ENCODE peak calls at places on chromosomes 12 and 14, in ten cellular contexts. O is HCT116, A is upper lobe of right lung, V is ovary, Z is hepatocyte, X is neural crest cell, J is ascending aorta, F is GM20000, Y is AG10803, I is GM13976. N is an unnamed sample.

GRCh38 chr14:89578048-89578619 is 161.1 kb upstream of the FOXN3 start:
- DNase-seq in V (no peak), A (no peak), Z (no peak), X (no peak), I (no peak), F (no peak), J (no peak), O (no peak), Y (peak; percentile 66), N (peak; percentile 69)

GRCh38 chr12:44511289-44511688 is 364.8 kb downstream of the NELL2 start:
- DNase-seq in Y (no peak), Z (no peak), A (no peak), J (no peak), V (no peak), O (no peak), F (peak; percentile 17), X (no peak), I (no peak), N (no peak)

GRCh38 chr14:55446833-55447232 is 6.4 kb upstream of the TBPL2 start:
- DNase-seq in V (peak; percentile 29), Y (peak; percentile 73), F (no peak), O (peak; percentile 69), Z (peak; percentile 44), J (no peak), I (no peak), A (no peak), X (no peak), N (peak; percentile 74)

GRCh38 chr12:77049767-77050353 is 15.5 kb downstream of the E2F7 start:
- DNase-seq in O (peak; percentile 63), Y (peak; percentile 72), A (no peak), V (no peak), J (no peak), X (no peak), Z (peak; percentile 82), I (peak; percentile 41), F (peak; percentile 57), N (peak; percentile 71)

GRCh38 chr12:93139028-93139665 is 210.1 kb upstream of the EEA1 start:
- DNase-seq in J (no peak), Z (no peak), I (peak; percentile 52), F (peak; percentile 44), O (no peak), V (no peak), X (no peak), Y (no peak), A (no peak), N (no peak)

GRCh38 chr14:71355324-71356201 is 448.3 kb downstream of the PCNX1 start:
- DNase-seq in Y (peak; percentile 93), I (peak; percentile 40), V (peak; percentile 26), O (no peak), X (no peak), F (peak; percentile 37), A (no peak), Z (peak; percentile 29), J (no peak), N (peak; percentile 75)

GRCh38 chr12:110314308-110314707 is 33.3 kb downstream of the ATP2A2 start:
- DNase-seq in Z (peak; percentile 19), O (no peak), J (no peak), F (peak; percentile 49), V (no peak), X (no peak), I (peak; percentile 59), Y (peak; percentile 64), A (no peak), N (peak; percentile 95)

GRCh38 chr14:103126088-103126872 is 3.0 kb downstream of the TNFAIP2 start:
- DNase-seq in O (no peak), Y (no peak), V (no peak), Z (no peak), A (no peak), X (no peak), F (no peak), J (no peak), I (no peak), N (no peak)

GRCh38 chr12:47744005-47744651 is 14.6 kb downstream of the RAPGEF3 start:
- DNase-seq in A (peak; percentile 81), Z (peak; percentile 83), O (peak; percentile 75), I (peak; percentile 66), F (peak; percentile 54), J (no peak), Y (no peak), X (no peak), V (no peak), N (no peak)

GRCh38 chr12:22544038-22544979 is at the start of gene C2CD5:
- DNase-seq in X (peak; percentile 92), F (peak; percentile 91), V (peak; percentile 98), A (peak; percentile 97), O (peak; percentile 95), Z (peak; percentile 98), I (peak; percentile 91), J (peak; percentile 98), Y (peak; percentile 98), N (peak; percentile 98)
- TF ChIP-seq CTCF in X (peak; percentile 46), F (peak; percentile 18), V (no peak), A (no peak), O (peak; percentile 29), Z (peak; percentile 30), I (peak; percentile 52), J (peak; percentile 25), Y (peak; percentile 41), N (peak; percentile 37)

DNA sequence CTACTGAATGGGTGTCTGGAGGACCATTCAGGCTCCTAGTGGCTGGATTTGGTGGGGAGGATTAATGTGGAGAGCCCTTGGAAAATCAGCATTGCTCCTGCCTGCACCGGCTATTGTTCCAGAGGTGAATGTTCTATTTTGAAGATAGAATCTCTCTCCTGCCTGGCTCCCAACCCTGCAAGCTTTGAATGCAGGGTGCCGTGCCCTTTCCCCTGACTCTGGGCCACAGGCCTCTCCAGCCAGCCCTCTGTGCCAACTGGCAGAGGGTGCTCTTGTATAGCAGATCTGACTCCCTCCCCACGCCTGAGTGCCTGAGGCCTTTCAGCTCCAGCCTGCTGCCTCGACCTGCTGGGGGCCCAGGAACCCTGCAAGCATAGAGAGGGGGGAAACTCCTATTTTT is 106.8 kb downstream of the TMEM260 start:
- DNase-seq in J (no peak), Z (no peak), O (no peak), I (no peak), Y (no peak), A (no peak), V (no peak), F (no peak), X (no peak), N (no peak)
- TF ChIP-seq CTCF in J (no peak), Z (no peak), O (peak; percentile 5), I (no peak), Y (no peak), A (no peak), V (no peak), F (no peak), X (peak; percentile 31), N (no peak)

GRCh38 chr12:53063708-53064612 is 14.1 kb downstream of the TNS2 start:
- DNase-seq in V (peak; percentile 84), O (no peak), J (peak; percentile 93), Y (peak; percentile 81), F (no peak), I (no peak), X (no peak), A (peak; percentile 60), Z (peak; percentile 15), N (peak; percentile 65)
- TF ChIP-seq CTCF in V (peak; percentile 12), O (no peak), J (no peak), Y (no peak), F (no peak), I (no peak), X (no peak), A (no peak), Z (no peak), N (no peak)

DNA sequence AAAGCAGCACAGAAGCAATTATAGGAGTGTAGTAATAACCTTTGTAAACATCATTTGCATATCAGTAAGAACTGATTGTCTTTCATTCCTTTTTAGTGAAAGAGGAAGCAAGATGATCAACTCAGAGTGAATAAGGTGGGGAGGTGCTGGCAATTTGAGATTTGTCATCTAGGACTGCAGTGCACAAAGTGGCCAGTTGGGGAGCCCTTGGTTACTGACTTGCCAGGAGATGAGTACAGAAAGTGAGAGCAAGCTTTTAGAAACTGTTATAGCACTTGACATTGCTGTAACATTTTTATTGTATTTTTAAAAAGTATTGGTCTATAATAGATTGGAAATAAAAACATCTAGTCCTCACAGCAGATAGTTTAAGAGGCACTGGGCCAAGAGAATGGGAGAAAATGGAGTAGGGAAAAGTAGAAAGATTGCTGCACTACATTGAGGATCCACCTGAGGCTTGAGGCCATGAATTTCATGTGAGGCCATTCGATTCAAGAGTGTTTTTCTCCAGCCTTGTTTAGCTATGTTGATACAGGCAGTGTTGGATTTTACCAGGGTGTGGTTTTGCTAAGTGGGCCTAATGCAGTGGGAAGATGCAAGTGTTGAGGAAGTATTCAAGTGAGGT is 98.2 kb downstream of the SNAPC1 start:
- DNase-seq in J (peak; percentile 64), A (no peak), O (peak; percentile 23), I (peak; percentile 82), Z (peak; percentile 62), X (peak; percentile 40), V (no peak), F (peak; percentile 81), Y (peak; percentile 42), N (peak; percentile 41)
- TF ChIP-seq CTCF in J (no peak), A (peak; percentile 89), O (peak; percentile 88), I (peak; percentile 42), Z (peak; percentile 39), X (peak; percentile 72), V (no peak), F (peak; percentile 51), Y (peak; percentile 87), N (peak; percentile 91)